ENCODE peak calls at places on chromosomes 16 and 17, in eight cellular contexts. V is H1, X is A549, G is esophagus muscularis mucosa, A is transverse colon, M is SK-N-SH, L is stomach, H is suprapubic skin. W is an unnamed sample. For H3K4me1, the result is how much of the 10 kb centered on the place peaks cover.

GRCh38 chr17:2549392-2550211 is 37.9 kb upstream of the METTL16 start:
- DNase-seq in M (no peak), A (no peak), L (no peak), V (no peak), X (no peak), H (no peak), G (no peak), W (no peak)

GRCh38 chr17:76820039-76820438 is 48.2 kb upstream of the MGAT5B start:
- DNase-seq in A (no peak), L (no peak), M (peak), G (no peak), H (no peak), X (no peak), V (no peak), W (no peak)

GRCh38 chr17:53032861-53033271 is 789.9 kb upstream of the KIF2B start:
- DNase-seq in G (no peak), L (no peak), M (peak), V (peak), X (peak), A (peak), H (no peak), W (no peak)

GRCh38 chr17:3890082-3890892 is 2.6 kb downstream of the CAMKK1 start:
- DNase-seq in M (peak), G (no peak), L (peak), X (peak), H (peak), V (no peak), A (peak), W (peak)

GRCh38 chr16:91484-91883 is 13.5 kb downstream of the MPG start:
- DNase-seq in A (no peak), H (no peak), X (no peak), L (peak), V (no peak), M (no peak), G (no peak), W (no peak)

GRCh38 chr17:35788504-35788998 is 6.9 kb downstream of the MMP28 start:
- DNase-seq in A (no peak), V (no peak), X (peak), M (peak), H (peak), L (no peak), G (no peak), W (peak)

GRCh38 chr17:50201226-50201854 is at the start of gene COL1A1:
- DNase-seq in A (peak), H (peak), X (no peak), G (no peak), V (no peak), M (peak), L (peak), W (peak)

GRCh38 chr17:17815436-17816200 is 21.2 kb downstream of the SREBF1 start:
- DNase-seq in H (no peak), V (no peak), M (peak), G (no peak), L (no peak), X (peak), A (no peak), W (no peak)

GRCh38 chr17:80474231-80474932 is 2.0 kb downstream of the NPTX1 start:
- DNase-seq in G (no peak), V (no peak), X (peak), L (no peak), A (no peak), M (peak), H (no peak), W (no peak)

GRCh38 chr16:70750893-70751467 is 50.0 kb downstream of the VAC14 start:
- DNase-seq in G (peak), M (no peak), A (peak), X (peak), H (no peak), L (peak), V (no peak), W (peak)

GRCh38 chr16:70752381-70752780 is 48.6 kb downstream of the VAC14 start:
- DNase-seq in H (no peak), V (no peak), L (no peak), A (no peak), M (no peak), G (no peak), X (no peak), W (no peak)

GRCh38 chr16:70753228-70753627 is 47.7 kb downstream of the VAC14 start:
- DNase-seq in H (no peak), A (no peak), L (no peak), X (no peak), G (no peak), M (no peak), V (no peak), W (no peak)

GRCh38 chr16:70749681-70750601 is 51.0 kb downstream of the VAC14 start:
- DNase-seq in X (no peak), H (no peak), M (peak), A (no peak), V (no peak), G (no peak), L (no peak), W (no peak)

GRCh38 chr16:70751593-70751992 is 49.4 kb downstream of the VAC14 start:
- DNase-seq in H (no peak), L (peak), X (no peak), M (no peak), V (no peak), G (no peak), A (peak), W (no peak)
- H3K27ac ChIP-seq in H (peak), L (peak), X (peak), M (no peak), V (no peak), G (peak), A (peak), W (no peak)

DNA sequence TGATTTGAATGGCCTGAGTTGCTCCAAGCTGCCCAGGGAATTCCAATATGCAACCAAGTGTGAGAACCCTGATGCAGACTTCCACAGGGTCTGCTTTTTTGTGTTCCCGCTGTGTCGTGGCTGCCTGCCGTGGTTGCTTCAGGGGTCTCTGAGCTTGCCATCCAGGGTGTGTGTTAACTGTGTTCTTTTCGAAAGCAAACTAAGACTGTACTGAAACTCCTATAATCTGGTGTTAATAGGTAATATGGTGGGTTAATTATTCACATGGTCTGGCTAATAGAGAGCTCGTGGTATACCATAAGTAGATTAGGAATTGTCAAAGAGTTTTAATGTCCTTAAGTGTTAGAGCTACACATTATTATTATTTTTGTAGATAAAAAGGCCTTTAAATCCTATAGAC is 20.8 kb downstream of the UBN1 start:
- DNase-seq in H (no peak), L (no peak), G (no peak), A (no peak), V (no peak), X (no peak), M (no peak), W (no peak)
- TF ChIP-seq EP300 in H (no peak), L (no peak), G (no peak), A (no peak), V (no peak), X (no peak), M (no peak), W (no peak)

GRCh38 chr17:44972953-44973352 is 4.8 kb upstream of the C1QL1 start:
- DNase-seq in L (no peak), X (peak), G (no peak), A (no peak), M (no peak), V (no peak), H (no peak), W (no peak)
- H3K4me1 ChIP-seq in L (under half), X (under half), G (half or more), A (under half), M (under half), V (under half), H (under half), W (under half)

DNA sequence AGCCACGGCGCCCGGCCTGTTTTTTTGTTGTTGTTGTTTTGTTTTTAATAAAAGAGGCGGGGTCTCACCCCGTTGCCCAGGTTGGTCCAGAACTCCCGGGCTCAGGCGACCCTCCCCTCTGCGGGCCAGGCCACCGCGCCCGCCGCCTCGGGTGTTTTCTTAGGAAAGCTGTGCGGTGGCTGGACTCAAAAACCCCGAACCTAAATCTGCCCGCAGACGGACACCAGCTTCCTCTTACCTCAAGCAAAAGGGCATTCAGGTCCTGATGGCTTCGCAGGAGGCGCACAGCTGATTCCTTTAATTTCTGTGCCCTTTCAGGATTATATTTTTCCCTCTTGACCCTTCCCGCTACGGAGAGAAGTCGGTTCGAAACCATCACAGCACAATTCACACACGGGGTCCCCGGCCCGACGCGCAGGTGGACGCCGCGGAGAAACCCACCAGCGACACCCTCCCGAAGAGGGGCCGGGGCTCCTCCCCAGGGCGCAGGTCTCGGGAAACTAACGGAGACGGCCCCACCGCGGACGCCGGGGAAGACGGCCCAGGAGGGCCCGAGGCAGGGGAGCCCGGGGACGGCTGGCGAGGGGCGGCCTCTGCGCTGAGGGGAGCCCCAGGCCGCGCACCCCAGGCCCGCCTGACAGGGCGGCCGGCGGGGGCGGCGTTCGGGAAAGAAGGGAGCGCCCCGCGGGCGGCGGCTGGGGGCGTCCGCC is 653 bp downstream of the FANCA start:
- DNase-seq in X (peak), V (no peak), H (no peak), A (no peak), M (peak), G (no peak), L (no peak), W (no peak)
- H3K27ac ChIP-seq in X (peak), V (no peak), H (no peak), A (peak), M (no peak), G (peak), L (no peak), W (no peak)

W was measured in tibial nerve.